ENCODE peak calls at places on chromosomes 4 and X, in five cellular contexts. L, R, D, Z and G are unnamed samples. For H3K9me2, the result is how much of the 10 kb centered on the place peaks cover.

GRCh38 chrX:99117011-99117410 is 1293.1 kb downstream of the PCDH19 start:
- DNase-seq in L (no peak), R (no peak), D (no peak), Z (no peak), G (no peak)

GRCh38 chrX:56759736-56760409 is 30.8 kb downstream of the NBDY start:
- DNase-seq in L (no peak), R (no peak), D (no peak), Z (peak), G (no peak)

GRCh38 chrX:74535633-74536141 is 78.7 kb downstream of the RLIM start:
- DNase-seq in L (no peak), R (no peak), D (peak), Z (peak), G (peak)

GRCh38 chr4:93501946-93502345 is 326.6 kb upstream of the ATOH1 start:
- DNase-seq in L (no peak), R (no peak), D (no peak), Z (no peak), G (no peak)

GRCh38 chrX:101079736-101080135 is 1.1 kb downstream of the TMEM35A start:
- DNase-seq in L (no peak), R (no peak), D (no peak), Z (no peak), G (no peak)

GRCh38 chr4:124253080-124253479 is 459.5 kb downstream of the ANKRD50 start:
- DNase-seq in L (no peak), R (no peak), D (no peak), Z (no peak), G (no peak)

GRCh38 chr4:109803924-109804571 is 2.2 kb upstream of the CFI start:
- DNase-seq in L (peak), R (peak), D (peak), Z (peak), G (peak)

GRCh38 chr4:78510681-78511080 is 40.9 kb upstream of the ANXA3 start:
- DNase-seq in L (no peak), R (no peak), D (no peak), Z (no peak), G (no peak)

GRCh38 chr4:152943673-152944072 is 7.5 kb downstream of the FHDC1 start:
- DNase-seq in L (no peak), R (no peak), D (peak), Z (no peak), G (no peak)

GRCh38 chr4:26753642-26754041 is 107.0 kb upstream of the STIM2 start:
- DNase-seq in L (no peak), R (no peak), D (peak), Z (no peak), G (no peak)

GRCh38 chr4:139878050-139878449 is 212.4 kb downstream of the MGST2 start:
- DNase-seq in L (no peak), R (no peak), D (no peak), Z (no peak), G (no peak)

GRCh38 chr4:5054532-5054931 is 3.3 kb downstream of the STK32B start:
- DNase-seq in L (no peak), R (no peak), D (no peak), Z (no peak), G (no peak)

GRCh38 chr4:54550415-54551171 is 107.2 kb upstream of the KIT start:
- DNase-seq in L (no peak), R (no peak), D (peak), Z (no peak), G (no peak)

GRCh38 chr4:141046255-141046654 is 87.0 kb downstream of the RNF150 start:
- DNase-seq in L (no peak), R (no peak), D (peak), Z (no peak), G (no peak)

GRCh38 chrX:72100824-72101351 is 30.8 kb downstream of the RTL5 start:
- DNase-seq in L (no peak), R (no peak), D (peak), Z (peak), G (no peak)

GRCh38 chr4:158043971-158044618 is 128.7 kb downstream of the GASK1B start:
- DNase-seq in L (no peak), R (no peak), D (no peak), Z (no peak), G (no peak)

GRCh38 chr4:112853662-112854256 is 195.7 kb upstream of the ANK2 start:
- DNase-seq in L (no peak), R (no peak), D (peak), Z (no peak), G (no peak)

GRCh38 chrX:3815896-3816664 is 102.6 kb upstream of the PRKX start:
- DNase-seq in L (peak), R (peak), D (peak), Z (peak), G (peak)

GRCh38 chr4:88230953-88231835 is 53.2 kb downstream of the PPM1K start:
- DNase-seq in L (no peak), R (no peak), D (peak), Z (no peak), G (no peak)
- H3K9me2 ChIP-seq in L (under half), R (under half), D (under half), Z (under half), G (under half)

DNA sequence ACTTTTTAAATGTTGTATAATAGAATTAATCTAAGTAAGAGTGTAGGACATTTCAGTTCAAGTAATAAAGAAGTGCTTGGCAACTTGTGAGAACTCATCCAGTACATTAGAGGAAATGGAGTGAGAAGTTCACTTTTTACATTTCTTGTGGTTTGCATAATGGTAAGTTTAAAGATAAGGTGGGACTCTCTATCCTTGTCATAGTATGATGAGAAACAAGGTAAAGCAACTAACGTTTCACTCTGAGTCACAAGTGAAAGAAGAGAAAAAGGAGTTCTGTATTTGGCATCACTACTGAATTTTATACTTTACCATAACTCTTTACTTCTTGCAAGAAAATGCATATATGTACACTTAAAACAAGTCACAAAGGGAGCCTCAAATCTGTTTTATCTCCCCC is 219.4 kb downstream of the SLC4A4 start:
- DNase-seq in L (no peak), R (no peak), D (no peak), Z (no peak), G (no peak)
- H3K9me2 ChIP-seq in L (under half), R (under half), D (under half), Z (under half), G (under half)

DNA sequence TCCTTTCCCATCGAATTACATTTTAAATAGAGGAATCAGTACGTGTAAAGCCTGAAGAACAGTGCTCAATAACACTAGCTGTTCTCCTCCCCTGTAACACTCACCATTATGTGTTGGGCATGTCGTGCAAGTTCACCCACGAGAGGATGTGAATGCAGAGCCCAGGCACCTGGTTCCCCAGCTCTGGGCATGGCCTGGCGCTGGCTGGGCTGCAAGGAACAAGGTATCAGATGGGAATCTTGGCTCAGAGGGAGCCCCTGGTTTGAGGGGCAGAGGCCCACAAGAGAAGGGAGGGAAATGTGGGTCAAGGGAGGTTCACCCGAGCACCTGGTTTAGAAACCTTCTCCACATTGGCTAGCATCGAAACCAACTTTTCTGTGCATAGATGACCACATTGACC is 41.7 kb upstream of the MTM1 start:
- DNase-seq in L (no peak), R (no peak), D (no peak), Z (no peak), G (no peak)
- H3K9me2 ChIP-seq in L (under half), R (under half), D (under half), Z (under half), G (under half)

DNA sequence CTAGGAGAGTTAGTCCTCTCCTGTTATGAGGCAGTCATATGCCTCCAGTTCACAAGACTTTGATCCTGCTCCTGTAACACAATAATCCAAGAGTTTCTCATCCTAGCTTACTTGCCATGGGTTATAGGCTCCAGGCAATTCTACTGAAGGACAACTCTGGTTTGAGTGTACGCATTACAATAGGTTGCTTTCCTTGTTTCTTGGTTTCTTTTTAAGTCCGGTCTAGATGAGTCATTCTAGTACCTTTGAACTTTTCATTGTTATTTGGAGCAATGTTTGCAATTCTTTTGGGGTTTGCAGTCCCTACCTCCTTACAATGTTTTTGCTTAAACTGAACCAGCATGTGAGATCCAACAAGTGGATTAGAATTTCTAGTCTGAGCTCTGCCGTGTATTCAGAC is 109.1 kb downstream of the ANAPC4 start:
- DNase-seq in L (no peak), R (no peak), D (no peak), Z (no peak), G (no peak)
- H3K9me2 ChIP-seq in L (under half), R (under half), D (under half), Z (under half), G (under half)